ENCODE peak calls at places on chromosomes 12 and 14, in ten cellular contexts. H is heart left ventricle, L is endothelial cell of umbilical vein, D is prostate gland, W is HCT116, Q is GM12878, X is sigmoid colon, K is ovary, R is NB4, A is tibial nerve. S is an unnamed sample.

GRCh38 chr12:107395817-107396216 is 289.8 kb upstream of the PWP1 start:
- DNase-seq in R (no peak), W (no peak), X (no peak), A (no peak), Q (no peak), H (no peak), K (no peak), D (no peak), L (no peak), S (no peak)

GRCh38 chr12:96513166-96513565 is 23.8 kb downstream of the CFAP54 start:
- DNase-seq in L (no peak), W (no peak), H (no peak), K (no peak), Q (no peak), A (no peak), R (no peak), D (no peak), X (no peak), S (no peak)

GRCh38 chr12:102480401-102480800 is at the start of gene IGF1:
- DNase-seq in W (no peak), R (no peak), H (no peak), L (peak; percentile 82), A (no peak), Q (no peak), X (no peak), K (no peak), D (no peak), S (no peak)

GRCh38 chr12:13273850-13274249 is 77.3 kb downstream of the EMP1 start:
- DNase-seq in Q (no peak), L (no peak), H (no peak), X (no peak), K (no peak), R (no peak), A (no peak), W (no peak), D (no peak), S (no peak)

GRCh38 chr12:43310596-43310995 is 241.4 kb downstream of the ADAMTS20 start:
- DNase-seq in H (no peak), R (no peak), W (no peak), Q (no peak), X (no peak), L (no peak), K (no peak), D (no peak), A (no peak), S (no peak)

GRCh38 chr14:77275041-77275854 is 4.2 kb upstream of the NGB start:
- DNase-seq in X (no peak), W (no peak), Q (no peak), A (no peak), K (no peak), D (no peak), R (no peak), L (no peak), H (no peak), S (no peak)

GRCh38 chr14:97264516-97265230 is 467.5 kb downstream of the VRK1 start:
- DNase-seq in A (no peak), H (no peak), D (no peak), W (no peak), X (no peak), R (no peak), Q (no peak), L (no peak), K (no peak), S (no peak)

GRCh38 chr14:93787465-93788306 is 599 bp downstream of the PRIMA1 start:
- DNase-seq in W (no peak), A (no peak), K (peak; percentile 22), X (no peak), D (no peak), R (no peak), L (no peak), Q (no peak), H (no peak), S (no peak)

GRCh38 chr14:104721704-104722431 is 2.2 kb upstream of the ADSS1 start:
- DNase-seq in H (peak; percentile 82), D (no peak), R (no peak), X (no peak), K (no peak), A (no peak), L (no peak), W (no peak), Q (no peak), S (no peak)

GRCh38 chr14:104724981-104725771 is 1.1 kb downstream of the ADSS1 start:
- DNase-seq in R (peak; percentile 32), X (no peak), A (no peak), K (peak; percentile 59), W (no peak), L (no peak), Q (no peak), D (no peak), H (peak; percentile 65), S (no peak)

GRCh38 chr14:104723651-104724406 is at the start of gene ADSS1:
- DNase-seq in Q (no peak), R (peak; percentile 53), W (no peak), K (peak; percentile 68), D (peak; percentile 44), A (peak; percentile 38), X (no peak), L (peak; percentile 46), H (peak; percentile 82), S (no peak)

GRCh38 chr14:104724407-104724980 is 465 bp downstream of the ADSS1 start:
- DNase-seq in A (no peak), R (no peak), W (no peak), D (no peak), Q (no peak), H (peak; percentile 78), K (peak; percentile 67), L (peak; percentile 28), X (peak; percentile 83), S (no peak)

DNA sequence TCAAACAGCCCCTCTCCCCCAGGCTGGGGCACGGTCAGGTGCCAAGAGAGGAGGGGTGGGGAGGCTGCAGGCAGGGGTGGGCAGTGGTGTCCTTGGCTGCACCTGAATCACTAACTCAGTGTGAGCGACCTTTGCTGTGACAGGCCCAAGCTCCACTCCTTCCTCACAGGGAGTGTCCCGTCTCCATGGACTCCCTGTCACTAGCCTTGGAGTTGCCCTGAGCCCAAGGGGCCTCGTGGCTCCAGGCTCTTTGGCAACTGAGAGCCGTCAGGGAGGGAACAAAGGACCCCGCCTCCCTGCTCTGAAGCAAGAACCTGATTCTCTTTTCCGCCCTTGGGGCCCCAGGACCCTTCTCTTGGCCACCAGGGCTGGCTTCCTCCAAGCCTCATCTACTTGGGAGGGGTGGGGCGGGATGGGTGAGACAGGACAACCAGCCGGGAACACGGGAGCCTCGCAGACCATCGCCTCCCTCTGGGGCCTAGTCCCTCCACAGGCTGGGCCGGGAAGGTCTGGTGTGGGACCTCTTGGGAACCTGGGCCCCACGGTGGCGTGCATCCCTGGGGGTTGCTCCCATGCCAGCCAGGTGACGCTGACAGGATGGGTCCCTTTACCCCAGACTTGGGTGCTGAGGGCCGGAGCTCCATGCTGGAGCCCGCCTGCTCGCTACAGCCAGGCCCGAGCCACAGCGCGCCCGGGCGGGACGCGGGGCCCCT is 935 bp upstream of the ADSS1 start:
- DNase-seq in K (no peak), R (peak; percentile 34), H (no peak), W (no peak), Q (no peak), A (no peak), L (no peak), D (no peak), X (no peak), S (no peak)
- H3K4me3 ChIP-seq in K (no peak overlapping the region), R (no peak overlapping the region), H (peak overlapping the region; percentile 83), W (peak overlapping the region; percentile 76), Q (no peak overlapping the region), A (peak overlapping the region; percentile 64), L (no peak overlapping the region), D (peak overlapping the region; percentile 67), X (peak overlapping the region; percentile 67), S (peak overlapping the region; percentile 61)

DNA sequence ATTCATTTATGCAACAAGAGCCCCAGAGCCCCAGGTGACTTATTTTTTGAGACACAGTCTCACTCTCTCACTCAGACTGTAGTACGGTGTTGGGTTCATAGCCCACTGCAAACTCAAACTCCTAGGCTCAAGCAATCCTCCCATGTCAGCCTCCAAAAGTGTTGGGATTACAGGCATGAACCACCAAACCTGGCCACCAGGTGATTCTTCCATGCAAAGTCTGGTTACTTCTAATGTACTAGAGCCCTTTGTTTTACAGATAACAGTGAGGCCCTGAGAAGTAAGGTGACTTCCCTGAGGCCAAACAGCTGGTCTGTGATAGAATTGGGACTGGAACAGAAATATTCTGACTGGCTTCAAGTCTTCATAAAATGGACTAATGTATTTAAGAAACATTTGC is 10.0 kb upstream of the KCNK10 start:
- DNase-seq in Q (no peak), W (no peak), X (no peak), A (no peak), L (no peak), H (no peak), K (no peak), R (no peak), D (no peak), S (no peak)
- TF ChIP-seq CTCF in Q (no peak), W (no peak), X (no peak), A (no peak), L (no peak), H (no peak), K (no peak), R (no peak), D (no peak), S (no peak)

GRCh38 chr12:56157201-56158028 is 744 bp upstream of the MYL6 start:
- DNase-seq in A (peak; percentile 81), W (peak; percentile 70), X (peak; percentile 94), L (peak; percentile 90), H (peak; percentile 82), K (peak; percentile 87), Q (no peak), R (peak; percentile 87), D (peak; percentile 75), S (peak; percentile 96)

GRCh38 chr12:56158926-56159461 is 835 bp downstream of the MYL6 start:
- DNase-seq in L (peak; percentile 57), D (peak; percentile 88), R (peak; percentile 77), A (peak; percentile 71), Q (no peak), H (peak; percentile 86), X (peak; percentile 97), K (peak; percentile 63), W (no peak), S (no peak)

GRCh38 chr12:56159482-56160105 is 1.4 kb downstream of the MYL6 start:
- DNase-seq in R (no peak), H (no peak), A (no peak), K (peak; percentile 33), L (peak; percentile 21), X (no peak), Q (no peak), W (no peak), D (no peak), S (no peak)

GRCh38 chr12:56160160-56160763 is 2.1 kb downstream of the MYL6 start:
- DNase-seq in D (no peak), W (no peak), K (no peak), R (peak; percentile 29), X (no peak), A (no peak), H (no peak), L (peak; percentile 72), Q (no peak), S (no peak)

GRCh38 chr12:56158029-56158925 is at the start of gene MYL6:
- DNase-seq in K (peak; percentile 94), X (peak; percentile 99), D (peak; percentile 99), R (peak; percentile 99), W (peak; percentile 97), A (peak; percentile 100), L (peak; percentile 96), H (peak; percentile 98), Q (peak; percentile 88), S (peak; percentile 99)
- TF ChIP-seq POLR2A in K (peak; percentile 100), X (peak; percentile 100), D (peak; percentile 100), R (peak; percentile 94), W (peak; percentile 98), A (peak; percentile 99), L (peak; percentile 99), H (peak; percentile 99), Q (peak; percentile 99), S (peak; percentile 80)

GRCh38 chr12:27477049-27477448 is 30.5 kb downstream of the SMCO2 start:
- DNase-seq in W (no peak), D (no peak), H (no peak), Q (no peak), A (no peak), R (no peak), K (no peak), L (no peak), X (no peak), S (no peak)

GRCh38 chr12:27474344-27474743 is 27.8 kb downstream of the SMCO2 start:
- DNase-seq in L (no peak), D (no peak), W (no peak), A (no peak), X (no peak), R (no peak), K (no peak), H (no peak), Q (no peak), S (no peak)

GRCh38 chr12:27469161-27469560 is 22.6 kb downstream of the SMCO2 start:
- DNase-seq in L (no peak), A (no peak), X (no peak), H (no peak), D (no peak), K (no peak), Q (no peak), R (no peak), W (no peak), S (no peak)

GRCh38 chr12:27468241-27468640 is 21.7 kb downstream of the SMCO2 start:
- DNase-seq in R (no peak), A (no peak), H (no peak), D (no peak), L (no peak), Q (no peak), W (no peak), X (no peak), K (no peak), S (no peak)

DNA sequence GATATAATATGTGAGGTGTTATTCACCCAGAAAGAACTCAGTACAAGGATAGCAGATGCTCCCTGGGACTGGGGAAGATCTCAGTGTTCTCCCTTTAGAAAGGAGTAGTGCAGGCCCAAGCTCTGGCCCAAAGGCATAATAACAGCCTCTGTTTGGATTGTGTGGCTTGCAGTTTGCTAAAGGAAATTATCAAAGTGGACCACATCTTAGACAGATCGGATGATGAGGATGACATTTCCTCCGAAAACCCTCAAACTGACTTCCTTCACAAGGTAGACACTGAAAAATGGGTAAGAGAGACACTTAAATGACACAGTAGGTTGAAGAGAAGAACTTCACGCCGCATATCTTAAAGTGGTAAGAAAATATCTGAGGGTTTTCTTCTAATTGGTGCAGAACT is 26.1 kb downstream of the SMCO2 start:
- DNase-seq in R (no peak), Q (no peak), H (no peak), W (no peak), X (no peak), K (no peak), D (no peak), A (no peak), L (no peak), S (no peak)
- H3K4me3 ChIP-seq in R (no peak overlapping the region), Q (no peak overlapping the region), H (no peak overlapping the region), W (no peak overlapping the region), X (no peak overlapping the region), K (no peak overlapping the region), D (no peak overlapping the region), A (no peak overlapping the region), L (no peak overlapping the region), S (no peak overlapping the region)